ENCODE peak calls at places on chromosome 21, in five cellular contexts. C is PC-3, N is heart left ventricle, D is Caco-2, F is NCI-H1417. P is an unnamed sample.

GRCh38 chr21:44596068-44596725 is 3.9 kb upstream of the KRTAP10-6 start:
- DNase-seq in N (no peak), D (no peak), F (no peak), C (peak; percentile 88), P (no peak)

GRCh38 chr21:33047231-33047630 is 21.5 kb downstream of the OLIG2 start:
- DNase-seq in F (no peak), C (peak; percentile 59), D (no peak), N (no peak), P (no peak)

GRCh38 chr21:39971961-39972360 is 104.7 kb downstream of the PCP4 start:
- DNase-seq in N (no peak), D (peak; percentile 48), C (no peak), F (no peak), P (no peak)

GRCh38 chr21:28832013-28832714 is 160.5 kb downstream of the LTN1 start:
- DNase-seq in D (no peak), C (peak; percentile 83), F (no peak), N (no peak), P (no peak)

GRCh38 chr21:28375708-28376385 is 616.8 kb downstream of the LTN1 start:
- DNase-seq in F (no peak), D (no peak), N (no peak), C (no peak), P (no peak)

GRCh38 chr21:32457360-32457840 is 44.9 kb downstream of the EVA1C start:
- DNase-seq in C (peak; percentile 67), N (peak; percentile 41), F (no peak), D (no peak), P (no peak)

GRCh38 chr21:43279578-43279894 is 110.7 kb downstream of the CRYAA start:
- DNase-seq in F (no peak), N (no peak), C (no peak), D (no peak), P (no peak)

GRCh38 chr21:33668180-33668579 is 25.9 kb downstream of the ITSN1 start:
- DNase-seq in N (no peak), F (no peak), D (no peak), C (no peak), P (no peak)

GRCh38 chr21:41359289-41359688 is 2.5 kb upstream of the MX2 start:
- DNase-seq in D (no peak), N (no peak), F (no peak), C (no peak), P (no peak)

GRCh38 chr21:35316933-35317332 is 267.8 kb upstream of the RUNX1 start:
- DNase-seq in C (no peak), N (no peak), F (no peak), D (peak; percentile 39), P (no peak)

GRCh38 chr21:43767980-43768867 is 7.9 kb downstream of the CSTB start:
- DNase-seq in N (no peak), F (no peak), D (peak; percentile 77), C (peak; percentile 96), P (no peak)

GRCh38 chr21:30251781-30252180 is 31.0 kb downstream of the KRTAP24-1 start:
- DNase-seq in D (no peak), N (no peak), C (peak; percentile 15), F (no peak), P (no peak)

GRCh38 chr21:35408401-35408800 is 359.3 kb upstream of the RUNX1 start:
- DNase-seq in N (no peak), D (no peak), F (no peak), C (no peak), P (no peak)

GRCh38 chr21:46063734-46064680 is 33.9 kb upstream of the COL6A2 start:
- DNase-seq in N (no peak), F (no peak), D (peak; percentile 12), C (no peak), P (no peak)

GRCh38 chr21:37374026-37374425 is 7.5 kb downstream of the DYRK1A start:
- DNase-seq in F (no peak), D (no peak), N (no peak), C (peak; percentile 94), P (no peak)

GRCh38 chr21:24420694-24421093 is 1186.6 kb downstream of the MRPL39 start:
- DNase-seq in F (no peak), N (no peak), C (no peak), D (no peak), P (no peak)

GRCh38 chr21:35370071-35370470 is 321.0 kb upstream of the RUNX1 start:
- DNase-seq in C (peak; percentile 59), N (no peak), D (no peak), F (no peak), P (no peak)

GRCh38 chr21:28795251-28795650 is 197.4 kb downstream of the LTN1 start:
- DNase-seq in N (no peak), D (no peak), C (no peak), F (no peak), P (no peak)

GRCh38 chr21:44793269-44794030 is 8.2 kb downstream of the UBE2G2 start:
- DNase-seq in N (peak; percentile 36), C (peak; percentile 83), D (peak; percentile 55), F (peak; percentile 72), P (peak; percentile 52)

GRCh38 chr21:36385233-36385908 is at the start of gene CHAF1B:
- DNase-seq in N (peak; percentile 75), C (peak; percentile 94), F (peak; percentile 92), D (peak; percentile 82), P (peak; percentile 87)

GRCh38 chr21:45617021-45617930 is 26.2 kb upstream of the PCBP3 start:
- DNase-seq in N (no peak), F (no peak), D (peak; percentile 21), C (no peak), P (no peak)

GRCh38 chr21:45580576-45581321 is 38.5 kb upstream of the SLC19A1 start:
- DNase-seq in C (no peak), F (peak; percentile 29), N (no peak), D (peak; percentile 19), P (no peak)

GRCh38 chr21:45747802-45748445 is 104.4 kb downstream of the PCBP3 start:
- DNase-seq in N (no peak), C (peak; percentile 90), D (no peak), F (peak; percentile 29), P (no peak)

GRCh38 chr21:43721939-43722338 is 3.0 kb downstream of the PDXK start:
- DNase-seq in D (no peak), N (no peak), C (no peak), F (no peak), P (no peak)

GRCh38 chr21:34812510-34813265 is 143.9 kb downstream of the CLIC6 start:
- DNase-seq in D (no peak), C (peak; percentile 93), N (no peak), F (peak; percentile 11), P (no peak)

GRCh38 chr21:38267991-38268858 is 11.4 kb downstream of the KCNJ15 start:
- DNase-seq in D (no peak), F (no peak), C (peak; percentile 51), N (no peak), P (no peak)

GRCh38 chr21:39849014-39849655 is 18.1 kb upstream of the PCP4 start:
- DNase-seq in F (no peak), N (no peak), C (no peak), D (no peak), P (no peak)

P was measured in OCI-LY7.